ENCODE peak calls at places on chromosome 10, in five cellular contexts. N, V, B, R and O are unnamed samples.

GRCh38 chr10:62858364-62858763 is 42.2 kb upstream of the EGR2 start:
- DNase-seq in V (no peak), R (no peak), B (no peak), N (no peak), O (no peak)

GRCh38 chr10:48363617-48364355 is 57.3 kb downstream of the MAPK8 start:
- DNase-seq in V (peak), R (peak), N (no peak), B (peak), O (peak)

GRCh38 chr10:68231106-68231901 is 609 bp downstream of the ATOH7 start:
- DNase-seq in N (no peak), R (peak), V (no peak), B (peak), O (peak)

GRCh38 chr10:29915116-29915785 is 144.1 kb downstream of the JCAD start:
- DNase-seq in B (no peak), N (no peak), V (no peak), R (no peak), O (no peak)

GRCh38 chr10:117214401-117214800 is 17.1 kb downstream of the KCNK18 start:
- DNase-seq in R (no peak), V (no peak), N (no peak), B (no peak), O (no peak)

GRCh38 chr10:18659784-18660561 is 742 bp downstream of the ARL5B start:
- DNase-seq in V (no peak), R (no peak), B (peak), N (no peak), O (peak)

GRCh38 chr10:101771380-101771779 is 4.5 kb downstream of the FGF8 start:
- DNase-seq in R (no peak), N (no peak), V (no peak), B (no peak), O (no peak)

GRCh38 chr10:109987413-109987812 is 20.4 kb upstream of the ADD3 start:
- DNase-seq in V (no peak), N (no peak), R (no peak), B (no peak), O (no peak)

GRCh38 chr10:132446661-132447445 is 49.9 kb downstream of the PWWP2B start:
- DNase-seq in B (peak), R (peak), V (no peak), N (peak), O (no peak)

GRCh38 chr10:116126239-116126638 is 146.8 kb downstream of the GFRA1 start:
- DNase-seq in N (no peak), V (no peak), B (no peak), R (no peak), O (no peak)

GRCh38 chr10:87852092-87852491 is 11.2 kb downstream of the KLLN start:
- DNase-seq in B (no peak), R (no peak), V (no peak), N (no peak), O (no peak)

GRCh38 chr10:80909254-80909653 is 371.6 kb downstream of the SH2D4B start:
- DNase-seq in R (no peak), N (no peak), B (no peak), V (no peak), O (no peak)

GRCh38 chr10:122454603-122455080 is at the start of gene ARMS2:
- DNase-seq in V (no peak), N (no peak), B (no peak), R (no peak), O (no peak)

GRCh38 chr10:14200645-14201534 is 129.8 kb downstream of the FRMD4A start:
- DNase-seq in R (no peak), V (peak), N (no peak), B (peak), O (no peak)

GRCh38 chr10:99370993-99371392 is 41.8 kb downstream of the CNNM1 start:
- DNase-seq in R (no peak), B (peak), V (peak), N (no peak), O (no peak)

GRCh38 chr10:84360634-84361365 is 32.4 kb downstream of the CCSER2 start:
- DNase-seq in V (no peak), B (no peak), R (no peak), N (no peak), O (no peak)

GRCh38 chr10:45058992-45059561 is 58.4 kb downstream of the ZNF22 start:
- DNase-seq in R (no peak), B (no peak), N (no peak), V (no peak), O (no peak)

GRCh38 chr10:72563327-72563932 is 62.4 kb downstream of the MICU1 start:
- DNase-seq in N (no peak), V (no peak), R (no peak), B (peak), O (no peak)

GRCh38 chr10:48523212-48523819 is 81.6 kb downstream of the ARHGAP22 start:
- DNase-seq in V (no peak), R (no peak), N (no peak), B (no peak), O (peak)

GRCh38 chr10:120229641-120230040 is 227.4 kb upstream of the PLPP4 start:
- DNase-seq in V (no peak), N (no peak), R (no peak), B (no peak), O (no peak)

GRCh38 chr10:96740579-96741281 is 20.4 kb upstream of the PIK3AP1 start:
- DNase-seq in N (no peak), V (no peak), R (no peak), B (no peak), O (no peak)

GRCh38 chr10:123496336-123496735 is 169.8 kb upstream of the GPR26 start:
- DNase-seq in R (no peak), B (no peak), N (no peak), V (peak), O (peak)

GRCh38 chr10:58189269-58189668 is 78.4 kb downstream of the IPMK start:
- DNase-seq in R (no peak), N (no peak), B (no peak), V (no peak), O (no peak)

GRCh38 chr10:76086571-76087260 is 655.3 kb downstream of the LRMDA start:
- DNase-seq in N (no peak), V (peak), B (no peak), R (no peak), O (peak)

GRCh38 chr10:4982764-4983226 is 19.6 kb downstream of the AKR1C1 start:
- DNase-seq in N (no peak), B (no peak), R (no peak), V (no peak), O (no peak)

GRCh38 chr10:43120116-43120947 is 17.9 kb upstream of the CSGALNACT2 start:
- DNase-seq in B (no peak), V (no peak), R (no peak), N (no peak), O (no peak)

GRCh38 chr10:91759581-91759986 is 38.6 kb upstream of the TNKS2 start:
- DNase-seq in V (no peak), N (no peak), B (no peak), R (no peak), O (no peak)

GRCh38 chr10:50497758-50498157 is 126.0 kb downstream of the SGMS1 start:
- DNase-seq in B (no peak), R (no peak), V (no peak), N (no peak), O (no peak)

GRCh38 chr10:23643396-23643795 is 204.5 kb downstream of the OTUD1 start:
- DNase-seq in N (no peak), B (no peak), V (no peak), R (no peak), O (no peak)

GRCh38 chr10:71269301-71270288 is 49.5 kb upstream of the SLC29A3 start:
- DNase-seq in N (no peak), V (no peak), B (no peak), R (no peak), O (no peak)

GRCh38 chr10:109894516-109894915 is 28.8 kb downstream of the XPNPEP1 start:
- DNase-seq in V (no peak), B (no peak), R (no peak), N (no peak), O (peak)

GRCh38 chr10:101867931-101868330 is 24.3 kb upstream of the KCNIP2 start:
- DNase-seq in V (no peak), R (no peak), N (no peak), B (no peak), O (no peak)